ENCODE peak calls at places on chromosomes 12 and 14, in ten cellular contexts. One of them, this sample, is unnamed.

GRCh38 chr14:68729556-68729955 is 63.3 kb downstream of the ZFP36L1 start:
- DNase-seq in hepatocyte: no peak
- DNase-seq in nucleus accumbens: no peak
- DNase-seq in stimulated activated CD8-positive, alpha-beta memory T cell treated with anti-CD3 and anti-CD28 coated beads, Interleukin-2, amount 100 ng/mL, for 1 hour: no peak
- DNase-seq in GM13977: no peak
- DNase-seq in esophagus squamous epithelium: no peak
- DNase-seq in NCI-H446 treated with DMSO at 0.1 percent for 48 hours: no peak
- DNase-seq in RCC 7860: no peak
- DNase-seq in activated naive CD4-positive, alpha-beta T cell treated with anti-CD3 and anti-CD28 coated beads, Interleukin-2, amount 10 ng/mL, durations not matched to agents 7 days and 5 days: no peak
- DNase-seq in mesenchymal stem cell: no peak
- DNase-seq in this sample: no peak

GRCh38 chr14:55645148-55645547 is 65.1 kb downstream of the KTN1 start:
- DNase-seq in NCI-H446 treated with DMSO at 0.1 percent for 48 hours: no peak
- DNase-seq in hepatocyte: no peak
- DNase-seq in activated naive CD4-positive, alpha-beta T cell treated with anti-CD3 and anti-CD28 coated beads, Interleukin-2, amount 10 ng/mL, durations not matched to agents 7 days and 5 days: no peak
- DNase-seq in mesenchymal stem cell: no peak
- DNase-seq in stimulated activated CD8-positive, alpha-beta memory T cell treated with anti-CD3 and anti-CD28 coated beads, Interleukin-2, amount 100 ng/mL, for 1 hour: no peak
- DNase-seq in RCC 7860: no peak
- DNase-seq in esophagus squamous epithelium: no peak
- DNase-seq in nucleus accumbens: no peak
- DNase-seq in GM13977: no peak
- DNase-seq in this sample: no peak

GRCh38 chr14:88264116-88264515 is 59.0 kb downstream of the KCNK10 start:
- DNase-seq in GM13977: no peak
- DNase-seq in esophagus squamous epithelium: no peak
- DNase-seq in activated naive CD4-positive, alpha-beta T cell treated with anti-CD3 and anti-CD28 coated beads, Interleukin-2, amount 10 ng/mL, durations not matched to agents 7 days and 5 days: no peak
- DNase-seq in nucleus accumbens: no peak
- DNase-seq in NCI-H446 treated with DMSO at 0.1 percent for 48 hours: no peak
- DNase-seq in RCC 7860: no peak
- DNase-seq in hepatocyte: no peak
- DNase-seq in stimulated activated CD8-positive, alpha-beta memory T cell treated with anti-CD3 and anti-CD28 coated beads, Interleukin-2, amount 100 ng/mL, for 1 hour: no peak
- DNase-seq in mesenchymal stem cell: no peak
- DNase-seq in this sample: no peak

GRCh38 chr12:67456281-67456918 is 187.2 kb downstream of the CAND1 start:
- DNase-seq in RCC 7860: peak
- DNase-seq in stimulated activated CD8-positive, alpha-beta memory T cell treated with anti-CD3 and anti-CD28 coated beads, Interleukin-2, amount 100 ng/mL, for 1 hour: no peak
- DNase-seq in activated naive CD4-positive, alpha-beta T cell treated with anti-CD3 and anti-CD28 coated beads, Interleukin-2, amount 10 ng/mL, durations not matched to agents 7 days and 5 days: no peak
- DNase-seq in nucleus accumbens: no peak
- DNase-seq in hepatocyte: peak
- DNase-seq in mesenchymal stem cell: peak
- DNase-seq in NCI-H446 treated with DMSO at 0.1 percent for 48 hours: peak
- DNase-seq in esophagus squamous epithelium: no peak
- DNase-seq in GM13977: no peak
- DNase-seq in this sample: no peak

GRCh38 chr12:92898755-92899154 is 30.3 kb downstream of the EEA1 start:
- DNase-seq in NCI-H446 treated with DMSO at 0.1 percent for 48 hours: no peak
- DNase-seq in RCC 7860: peak
- DNase-seq in hepatocyte: no peak
- DNase-seq in mesenchymal stem cell: peak
- DNase-seq in stimulated activated CD8-positive, alpha-beta memory T cell treated with anti-CD3 and anti-CD28 coated beads, Interleukin-2, amount 100 ng/mL, for 1 hour: no peak
- DNase-seq in esophagus squamous epithelium: no peak
- DNase-seq in activated naive CD4-positive, alpha-beta T cell treated with anti-CD3 and anti-CD28 coated beads, Interleukin-2, amount 10 ng/mL, durations not matched to agents 7 days and 5 days: no peak
- DNase-seq in GM13977: no peak
- DNase-seq in nucleus accumbens: no peak
- DNase-seq in this sample: no peak

GRCh38 chr14:20904393-20905029 is 13.3 kb downstream of the RNASE3 start:
- DNase-seq in nucleus accumbens: no peak
- DNase-seq in stimulated activated CD8-positive, alpha-beta memory T cell treated with anti-CD3 and anti-CD28 coated beads, Interleukin-2, amount 100 ng/mL, for 1 hour: no peak
- DNase-seq in NCI-H446 treated with DMSO at 0.1 percent for 48 hours: no peak
- DNase-seq in GM13977: no peak
- DNase-seq in RCC 7860: no peak
- DNase-seq in mesenchymal stem cell: no peak
- DNase-seq in esophagus squamous epithelium: no peak
- DNase-seq in activated naive CD4-positive, alpha-beta T cell treated with anti-CD3 and anti-CD28 coated beads, Interleukin-2, amount 10 ng/mL, durations not matched to agents 7 days and 5 days: no peak
- DNase-seq in hepatocyte: no peak
- DNase-seq in this sample: no peak

GRCh38 chr14:89957791-89958190 is 2.1 kb downstream of the TDP1 start:
- DNase-seq in RCC 7860: no peak
- DNase-seq in esophagus squamous epithelium: no peak
- DNase-seq in hepatocyte: no peak
- DNase-seq in activated naive CD4-positive, alpha-beta T cell treated with anti-CD3 and anti-CD28 coated beads, Interleukin-2, amount 10 ng/mL, durations not matched to agents 7 days and 5 days: no peak
- DNase-seq in NCI-H446 treated with DMSO at 0.1 percent for 48 hours: no peak
- DNase-seq in stimulated activated CD8-positive, alpha-beta memory T cell treated with anti-CD3 and anti-CD28 coated beads, Interleukin-2, amount 100 ng/mL, for 1 hour: no peak
- DNase-seq in GM13977: no peak
- DNase-seq in nucleus accumbens: no peak
- DNase-seq in mesenchymal stem cell: peak
- DNase-seq in this sample: no peak

GRCh38 chr12:27057543-27057942 is 24.8 kb downstream of the C12orf71 start:
- DNase-seq in GM13977: no peak
- DNase-seq in activated naive CD4-positive, alpha-beta T cell treated with anti-CD3 and anti-CD28 coated beads, Interleukin-2, amount 10 ng/mL, durations not matched to agents 7 days and 5 days: no peak
- DNase-seq in nucleus accumbens: no peak
- DNase-seq in mesenchymal stem cell: no peak
- DNase-seq in esophagus squamous epithelium: no peak
- DNase-seq in RCC 7860: no peak
- DNase-seq in NCI-H446 treated with DMSO at 0.1 percent for 48 hours: no peak
- DNase-seq in stimulated activated CD8-positive, alpha-beta memory T cell treated with anti-CD3 and anti-CD28 coated beads, Interleukin-2, amount 100 ng/mL, for 1 hour: no peak
- DNase-seq in hepatocyte: no peak
- DNase-seq in this sample: no peak

GRCh38 chr12:94768398-94769039 is 118.2 kb upstream of the TMCC3 start:
- DNase-seq in stimulated activated CD8-positive, alpha-beta memory T cell treated with anti-CD3 and anti-CD28 coated beads, Interleukin-2, amount 100 ng/mL, for 1 hour: no peak
- DNase-seq in NCI-H446 treated with DMSO at 0.1 percent for 48 hours: no peak
- DNase-seq in GM13977: no peak
- DNase-seq in activated naive CD4-positive, alpha-beta T cell treated with anti-CD3 and anti-CD28 coated beads, Interleukin-2, amount 10 ng/mL, durations not matched to agents 7 days and 5 days: no peak
- DNase-seq in RCC 7860: no peak
- DNase-seq in nucleus accumbens: no peak
- DNase-seq in esophagus squamous epithelium: no peak
- DNase-seq in mesenchymal stem cell: no peak
- DNase-seq in hepatocyte: no peak
- DNase-seq in this sample: no peak

GRCh38 chr14:30375280-30375892 is 183.6 kb upstream of the G2E3 start:
- DNase-seq in mesenchymal stem cell: peak
- DNase-seq in RCC 7860: peak
- DNase-seq in nucleus accumbens: peak
- DNase-seq in GM13977: peak
- DNase-seq in NCI-H446 treated with DMSO at 0.1 percent for 48 hours: peak
- DNase-seq in activated naive CD4-positive, alpha-beta T cell treated with anti-CD3 and anti-CD28 coated beads, Interleukin-2, amount 10 ng/mL, durations not matched to agents 7 days and 5 days: peak
- DNase-seq in hepatocyte: peak
- DNase-seq in esophagus squamous epithelium: no peak
- DNase-seq in stimulated activated CD8-positive, alpha-beta memory T cell treated with anti-CD3 and anti-CD28 coated beads, Interleukin-2, amount 100 ng/mL, for 1 hour: peak
- DNase-seq in this sample: peak

GRCh38 chr14:51424569-51425251 is 184.7 kb downstream of the TMX1 start:
- DNase-seq in nucleus accumbens: no peak
- DNase-seq in NCI-H446 treated with DMSO at 0.1 percent for 48 hours: no peak
- DNase-seq in mesenchymal stem cell: peak
- DNase-seq in GM13977: no peak
- DNase-seq in hepatocyte: no peak
- DNase-seq in stimulated activated CD8-positive, alpha-beta memory T cell treated with anti-CD3 and anti-CD28 coated beads, Interleukin-2, amount 100 ng/mL, for 1 hour: no peak
- DNase-seq in RCC 7860: no peak
- DNase-seq in activated naive CD4-positive, alpha-beta T cell treated with anti-CD3 and anti-CD28 coated beads, Interleukin-2, amount 10 ng/mL, durations not matched to agents 7 days and 5 days: no peak
- DNase-seq in esophagus squamous epithelium: no peak
- DNase-seq in this sample: no peak

GRCh38 chr12:106112094-106112822 is 26.5 kb downstream of the NUAK1 start:
- DNase-seq in RCC 7860: peak
- DNase-seq in nucleus accumbens: no peak
- DNase-seq in activated naive CD4-positive, alpha-beta T cell treated with anti-CD3 and anti-CD28 coated beads, Interleukin-2, amount 10 ng/mL, durations not matched to agents 7 days and 5 days: no peak
- DNase-seq in NCI-H446 treated with DMSO at 0.1 percent for 48 hours: no peak
- DNase-seq in mesenchymal stem cell: no peak
- DNase-seq in esophagus squamous epithelium: no peak
- DNase-seq in GM13977: no peak
- DNase-seq in hepatocyte: no peak
- DNase-seq in stimulated activated CD8-positive, alpha-beta memory T cell treated with anti-CD3 and anti-CD28 coated beads, Interleukin-2, amount 100 ng/mL, for 1 hour: no peak
- DNase-seq in this sample: no peak

GRCh38 chr12:68882251-68882964 is 50.6 kb downstream of the CPM start:
- DNase-seq in nucleus accumbens: no peak
- DNase-seq in mesenchymal stem cell: no peak
- DNase-seq in hepatocyte: no peak
- DNase-seq in stimulated activated CD8-positive, alpha-beta memory T cell treated with anti-CD3 and anti-CD28 coated beads, Interleukin-2, amount 100 ng/mL, for 1 hour: no peak
- DNase-seq in activated naive CD4-positive, alpha-beta T cell treated with anti-CD3 and anti-CD28 coated beads, Interleukin-2, amount 10 ng/mL, durations not matched to agents 7 days and 5 days: no peak
- DNase-seq in NCI-H446 treated with DMSO at 0.1 percent for 48 hours: no peak
- DNase-seq in RCC 7860: no peak
- DNase-seq in GM13977: no peak
- DNase-seq in esophagus squamous epithelium: no peak
- DNase-seq in this sample: no peak

GRCh38 chr14:98926802-98927201 is 345.2 kb downstream of the BCL11B start:
- DNase-seq in nucleus accumbens: no peak
- DNase-seq in NCI-H446 treated with DMSO at 0.1 percent for 48 hours: no peak
- DNase-seq in GM13977: no peak
- DNase-seq in activated naive CD4-positive, alpha-beta T cell treated with anti-CD3 and anti-CD28 coated beads, Interleukin-2, amount 10 ng/mL, durations not matched to agents 7 days and 5 days: no peak
- DNase-seq in mesenchymal stem cell: no peak
- DNase-seq in esophagus squamous epithelium: no peak
- DNase-seq in RCC 7860: no peak
- DNase-seq in stimulated activated CD8-positive, alpha-beta memory T cell treated with anti-CD3 and anti-CD28 coated beads, Interleukin-2, amount 100 ng/mL, for 1 hour: no peak
- DNase-seq in hepatocyte: no peak
- DNase-seq in this sample: no peak

GRCh38 chr14:103905861-103906456 is 22.3 kb upstream of the TDRD9 start:
- DNase-seq in NCI-H446 treated with DMSO at 0.1 percent for 48 hours: no peak
- DNase-seq in mesenchymal stem cell: no peak
- DNase-seq in RCC 7860: no peak
- DNase-seq in nucleus accumbens: no peak
- DNase-seq in hepatocyte: no peak
- DNase-seq in activated naive CD4-positive, alpha-beta T cell treated with anti-CD3 and anti-CD28 coated beads, Interleukin-2, amount 10 ng/mL, durations not matched to agents 7 days and 5 days: peak
- DNase-seq in esophagus squamous epithelium: no peak
- DNase-seq in GM13977: no peak
- DNase-seq in stimulated activated CD8-positive, alpha-beta memory T cell treated with anti-CD3 and anti-CD28 coated beads, Interleukin-2, amount 100 ng/mL, for 1 hour: no peak
- DNase-seq in this sample: no peak

GRCh38 chr12:50188875-50189575 is 21.9 kb upstream of the CERS5 start:
- DNase-seq in stimulated activated CD8-positive, alpha-beta memory T cell treated with anti-CD3 and anti-CD28 coated beads, Interleukin-2, amount 100 ng/mL, for 1 hour: no peak
- DNase-seq in esophagus squamous epithelium: no peak
- DNase-seq in NCI-H446 treated with DMSO at 0.1 percent for 48 hours: no peak
- DNase-seq in mesenchymal stem cell: no peak
- DNase-seq in hepatocyte: peak
- DNase-seq in RCC 7860: no peak
- DNase-seq in nucleus accumbens: no peak
- DNase-seq in GM13977: peak
- DNase-seq in activated naive CD4-positive, alpha-beta T cell treated with anti-CD3 and anti-CD28 coated beads, Interleukin-2, amount 10 ng/mL, durations not matched to agents 7 days and 5 days: peak
- DNase-seq in this sample: no peak

GRCh38 chr12:25924535-25925001 is 33.9 kb upstream of the RASSF8 start:
- DNase-seq in esophagus squamous epithelium: no peak
- DNase-seq in hepatocyte: no peak
- DNase-seq in NCI-H446 treated with DMSO at 0.1 percent for 48 hours: no peak
- DNase-seq in GM13977: no peak
- DNase-seq in stimulated activated CD8-positive, alpha-beta memory T cell treated with anti-CD3 and anti-CD28 coated beads, Interleukin-2, amount 100 ng/mL, for 1 hour: no peak
- DNase-seq in mesenchymal stem cell: no peak
- DNase-seq in activated naive CD4-positive, alpha-beta T cell treated with anti-CD3 and anti-CD28 coated beads, Interleukin-2, amount 10 ng/mL, durations not matched to agents 7 days and 5 days: no peak
- DNase-seq in nucleus accumbens: no peak
- DNase-seq in RCC 7860: no peak
- DNase-seq in this sample: no peak

GRCh38 chr14:74018029-74018703 is 922 bp downstream of the ENTPD5 start:
- DNase-seq in nucleus accumbens: no peak
- DNase-seq in esophagus squamous epithelium: no peak
- DNase-seq in NCI-H446 treated with DMSO at 0.1 percent for 48 hours: no peak
- DNase-seq in activated naive CD4-positive, alpha-beta T cell treated with anti-CD3 and anti-CD28 coated beads, Interleukin-2, amount 10 ng/mL, durations not matched to agents 7 days and 5 days: no peak
- DNase-seq in GM13977: peak
- DNase-seq in RCC 7860: peak
- DNase-seq in hepatocyte: no peak
- DNase-seq in stimulated activated CD8-positive, alpha-beta memory T cell treated with anti-CD3 and anti-CD28 coated beads, Interleukin-2, amount 100 ng/mL, for 1 hour: no peak
- DNase-seq in mesenchymal stem cell: peak
- DNase-seq in this sample: no peak

GRCh38 chr12:91523831-91524230 is 341.2 kb upstream of the DCN start:
- DNase-seq in RCC 7860: no peak
- DNase-seq in mesenchymal stem cell: no peak
- DNase-seq in esophagus squamous epithelium: no peak
- DNase-seq in hepatocyte: no peak
- DNase-seq in GM13977: no peak
- DNase-seq in stimulated activated CD8-positive, alpha-beta memory T cell treated with anti-CD3 and anti-CD28 coated beads, Interleukin-2, amount 100 ng/mL, for 1 hour: no peak
- DNase-seq in NCI-H446 treated with DMSO at 0.1 percent for 48 hours: no peak
- DNase-seq in activated naive CD4-positive, alpha-beta T cell treated with anti-CD3 and anti-CD28 coated beads, Interleukin-2, amount 10 ng/mL, durations not matched to agents 7 days and 5 days: no peak
- DNase-seq in nucleus accumbens: no peak
- DNase-seq in this sample: no peak

GRCh38 chr14:23127861-23128260 is 8.8 kb upstream of the CEBPE start:
- DNase-seq in stimulated activated CD8-positive, alpha-beta memory T cell treated with anti-CD3 and anti-CD28 coated beads, Interleukin-2, amount 100 ng/mL, for 1 hour: no peak
- DNase-seq in GM13977: no peak
- DNase-seq in activated naive CD4-positive, alpha-beta T cell treated with anti-CD3 and anti-CD28 coated beads, Interleukin-2, amount 10 ng/mL, durations not matched to agents 7 days and 5 days: no peak
- DNase-seq in RCC 7860: no peak
- DNase-seq in mesenchymal stem cell: no peak
- DNase-seq in nucleus accumbens: no peak
- DNase-seq in esophagus squamous epithelium: no peak
- DNase-seq in NCI-H446 treated with DMSO at 0.1 percent for 48 hours: no peak
- DNase-seq in hepatocyte: no peak
- DNase-seq in this sample: no peak

GRCh38 chr14:93970589-93970966 is 5.8 kb downstream of the ASB2 start:
- DNase-seq in NCI-H446 treated with DMSO at 0.1 percent for 48 hours: no peak
- DNase-seq in esophagus squamous epithelium: no peak
- DNase-seq in mesenchymal stem cell: no peak
- DNase-seq in nucleus accumbens: no peak
- DNase-seq in RCC 7860: no peak
- DNase-seq in GM13977: no peak
- DNase-seq in activated naive CD4-positive, alpha-beta T cell treated with anti-CD3 and anti-CD28 coated beads, Interleukin-2, amount 10 ng/mL, durations not matched to agents 7 days and 5 days: peak
- DNase-seq in hepatocyte: no peak
- DNase-seq in stimulated activated CD8-positive, alpha-beta memory T cell treated with anti-CD3 and anti-CD28 coated beads, Interleukin-2, amount 100 ng/mL, for 1 hour: peak
- DNase-seq in this sample: peak